ENCODE peak calls at places on chromosomes 12 and 14, in six cellular contexts. One of them, this sample, is unnamed.

GRCh38 chr14:104152686-104153398 is 14.5 kb downstream of the KIF26A start:
- DNase-seq in spleen: no peak
- DNase-seq in dorsolateral prefrontal cortex: no peak
- DNase-seq in Calu3: no peak
- DNase-seq in fibroblast of the aortic adventitia: no peak
- DNase-seq in glutamatergic neuron: no peak
- DNase-seq in this sample: no peak

GRCh38 chr12:3600951-3601350 is 109.9 kb downstream of the PRMT8 start:
- DNase-seq in dorsolateral prefrontal cortex: no peak
- DNase-seq in spleen: peak
- DNase-seq in fibroblast of the aortic adventitia: no peak
- DNase-seq in Calu3: no peak
- DNase-seq in glutamatergic neuron: no peak
- DNase-seq in this sample: no peak

GRCh38 chr14:95480109-95480886 is 36.2 kb downstream of the SYNE3 start:
- DNase-seq in dorsolateral prefrontal cortex: no peak
- DNase-seq in Calu3: no peak
- DNase-seq in fibroblast of the aortic adventitia: peak
- DNase-seq in glutamatergic neuron: no peak
- DNase-seq in spleen: no peak
- DNase-seq in this sample: no peak

GRCh38 chr14:55075628-55076027 is 24.2 kb downstream of the MAPK1IP1L start:
- DNase-seq in Calu3: no peak
- DNase-seq in dorsolateral prefrontal cortex: no peak
- DNase-seq in fibroblast of the aortic adventitia: peak
- DNase-seq in glutamatergic neuron: no peak
- DNase-seq in spleen: no peak
- DNase-seq in this sample: no peak

GRCh38 chr12:57592551-57593165 is 1.7 kb downstream of the PIP4K2C start:
- DNase-seq in spleen: no peak
- DNase-seq in Calu3: no peak
- DNase-seq in glutamatergic neuron: no peak
- DNase-seq in dorsolateral prefrontal cortex: no peak
- DNase-seq in fibroblast of the aortic adventitia: no peak
- DNase-seq in this sample: no peak

GRCh38 chr12:9796916-9797315 is 30.4 kb upstream of the KLRF1 start:
- DNase-seq in spleen: no peak
- DNase-seq in Calu3: no peak
- DNase-seq in fibroblast of the aortic adventitia: no peak
- DNase-seq in dorsolateral prefrontal cortex: no peak
- DNase-seq in glutamatergic neuron: no peak
- DNase-seq in this sample: peak

GRCh38 chr14:23536494-23536893 is 15.1 kb downstream of the ZFHX2 start:
- DNase-seq in glutamatergic neuron: no peak
- DNase-seq in dorsolateral prefrontal cortex: no peak
- DNase-seq in fibroblast of the aortic adventitia: no peak
- DNase-seq in spleen: no peak
- DNase-seq in Calu3: no peak
- DNase-seq in this sample: no peak

GRCh38 chr14:67883717-67884116 is 64.1 kb downstream of the RAD51B start:
- DNase-seq in dorsolateral prefrontal cortex: no peak
- DNase-seq in Calu3: no peak
- DNase-seq in glutamatergic neuron: no peak
- DNase-seq in fibroblast of the aortic adventitia: peak
- DNase-seq in spleen: no peak
- DNase-seq in this sample: no peak

GRCh38 chr14:50790568-50790967 is 40.4 kb downstream of the NIN start:
- DNase-seq in fibroblast of the aortic adventitia: peak
- DNase-seq in spleen: no peak
- DNase-seq in dorsolateral prefrontal cortex: no peak
- DNase-seq in Calu3: no peak
- DNase-seq in glutamatergic neuron: no peak
- DNase-seq in this sample: no peak

GRCh38 chr12:14514946-14515345 is 52.7 kb downstream of the PLBD1 start:
- DNase-seq in Calu3: no peak
- DNase-seq in fibroblast of the aortic adventitia: no peak
- DNase-seq in spleen: no peak
- DNase-seq in glutamatergic neuron: no peak
- DNase-seq in dorsolateral prefrontal cortex: no peak
- DNase-seq in this sample: no peak

GRCh38 chr12:14510574-14510973 is 57.1 kb downstream of the PLBD1 start:
- DNase-seq in Calu3: no peak
- DNase-seq in glutamatergic neuron: no peak
- DNase-seq in dorsolateral prefrontal cortex: no peak
- DNase-seq in spleen: no peak
- DNase-seq in fibroblast of the aortic adventitia: no peak
- DNase-seq in this sample: no peak

GRCh38 chr12:14514154-14514842 is 53.4 kb downstream of the PLBD1 start:
- DNase-seq in Calu3: peak
- DNase-seq in glutamatergic neuron: no peak
- DNase-seq in dorsolateral prefrontal cortex: no peak
- DNase-seq in fibroblast of the aortic adventitia: peak
- DNase-seq in spleen: no peak
- DNase-seq in this sample: peak
- TF ChIP-seq CTCF in Calu3: peak
- TF ChIP-seq CTCF in glutamatergic neuron: no peak
- TF ChIP-seq CTCF in dorsolateral prefrontal cortex: no peak
- TF ChIP-seq CTCF in fibroblast of the aortic adventitia: peak
- TF ChIP-seq CTCF in spleen: peak
- TF ChIP-seq CTCF in this sample: peak

DNA sequence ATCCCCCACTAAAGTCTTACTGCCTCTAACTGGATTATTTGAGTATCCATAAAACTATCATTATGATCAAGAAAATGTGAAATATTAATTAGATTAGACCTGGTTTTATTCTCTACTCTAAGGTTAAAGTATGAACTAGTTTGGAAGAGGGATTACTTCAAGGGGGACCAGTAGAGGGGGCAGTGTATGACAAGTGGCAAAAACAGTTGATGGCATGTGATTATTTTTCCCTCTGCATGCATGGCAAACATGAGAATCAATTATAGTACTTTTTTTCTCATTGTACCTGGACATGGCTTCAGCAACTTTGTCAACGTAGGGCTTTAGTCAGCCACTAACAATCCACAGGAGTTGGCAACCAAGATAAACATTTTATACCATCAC is 145.0 kb upstream of the SLC38A2 start:
- DNase-seq in glutamatergic neuron: no peak
- DNase-seq in spleen: no peak
- DNase-seq in dorsolateral prefrontal cortex: no peak
- DNase-seq in fibroblast of the aortic adventitia: no peak
- DNase-seq in Calu3: no peak
- DNase-seq in this sample: no peak
- TF ChIP-seq CTCF in glutamatergic neuron: no peak
- TF ChIP-seq CTCF in spleen: no peak
- TF ChIP-seq CTCF in dorsolateral prefrontal cortex: no peak
- TF ChIP-seq CTCF in fibroblast of the aortic adventitia: no peak
- TF ChIP-seq CTCF in Calu3: no peak
- TF ChIP-seq CTCF in this sample: no peak

GRCh38 chr12:49388682-49389081 is 21.4 kb downstream of the SPATS2 start:
- DNase-seq in spleen: no peak
- DNase-seq in glutamatergic neuron: no peak
- DNase-seq in fibroblast of the aortic adventitia: no peak
- DNase-seq in Calu3: no peak
- DNase-seq in dorsolateral prefrontal cortex: no peak
- DNase-seq in this sample: no peak

DNA sequence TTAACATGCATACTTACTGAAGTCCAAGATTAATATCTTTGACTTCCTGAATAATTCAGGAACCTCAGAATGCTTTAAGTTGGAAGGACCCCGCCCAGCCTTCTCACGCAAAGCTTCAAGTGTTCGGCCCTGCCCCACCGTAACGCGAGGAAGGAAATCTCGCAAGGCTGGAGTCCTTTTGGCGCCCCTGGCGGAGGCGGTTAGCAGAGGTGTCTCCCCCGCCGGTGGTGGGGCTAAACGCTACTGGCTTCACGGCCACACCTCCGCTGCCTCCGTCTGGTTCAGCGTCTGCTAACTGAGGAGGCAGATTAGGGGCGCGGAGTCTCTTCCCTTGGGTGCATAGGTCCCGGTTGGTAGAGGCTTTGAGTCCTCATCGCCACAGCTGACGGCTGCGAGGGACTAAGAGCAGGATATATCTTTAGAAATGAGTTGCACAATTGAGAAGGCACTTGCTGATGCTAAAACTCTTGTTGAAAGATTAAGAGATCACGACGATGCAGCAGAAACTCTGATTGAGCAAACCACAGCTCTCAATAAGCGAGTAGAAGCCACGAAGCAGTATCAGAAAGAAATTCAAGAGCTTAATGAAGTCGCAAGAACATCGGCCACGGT is 21.9 kb downstream of the SPATS2 start:
- DNase-seq in glutamatergic neuron: peak
- DNase-seq in dorsolateral prefrontal cortex: no peak
- DNase-seq in Calu3: no peak
- DNase-seq in spleen: peak
- DNase-seq in fibroblast of the aortic adventitia: no peak
- DNase-seq in this sample: no peak
- TF ChIP-seq CTCF in glutamatergic neuron: peak
- TF ChIP-seq CTCF in dorsolateral prefrontal cortex: no peak
- TF ChIP-seq CTCF in Calu3: no peak
- TF ChIP-seq CTCF in spleen: peak
- TF ChIP-seq CTCF in fibroblast of the aortic adventitia: no peak
- TF ChIP-seq CTCF in this sample: no peak

DNA sequence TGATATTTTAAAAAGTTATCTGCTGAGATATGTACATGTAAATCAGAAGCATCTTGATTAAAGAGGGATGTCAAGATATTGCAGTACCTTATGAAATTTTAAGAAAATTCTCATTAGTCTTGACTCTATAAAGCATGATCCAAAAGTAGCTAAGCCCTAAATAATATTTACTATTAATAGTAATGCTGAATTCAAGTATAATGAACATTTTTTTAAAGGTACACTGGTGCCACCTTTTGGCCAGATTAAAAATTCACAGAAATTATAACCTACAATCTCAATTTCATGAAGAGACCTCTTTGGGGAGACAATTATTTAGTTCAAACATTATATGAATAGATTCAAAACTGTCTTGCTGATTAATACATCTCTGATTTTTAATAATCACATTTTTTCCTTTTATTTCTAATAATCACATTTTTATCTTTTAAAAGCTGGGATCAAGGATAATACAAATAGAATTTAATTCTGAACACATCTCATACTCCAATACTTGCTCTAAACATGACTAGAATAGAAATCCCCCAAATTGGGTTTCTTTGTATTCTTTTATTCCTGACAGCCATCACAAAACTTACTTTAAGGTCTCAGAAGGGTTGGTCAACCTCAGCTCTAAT is 13.4 kb downstream of the AKAP5 start:
- DNase-seq in dorsolateral prefrontal cortex: no peak
- DNase-seq in spleen: no peak
- DNase-seq in Calu3: peak
- DNase-seq in fibroblast of the aortic adventitia: peak
- DNase-seq in glutamatergic neuron: no peak
- DNase-seq in this sample: peak
- TF ChIP-seq CTCF in dorsolateral prefrontal cortex: peak
- TF ChIP-seq CTCF in spleen: peak
- TF ChIP-seq CTCF in Calu3: peak
- TF ChIP-seq CTCF in fibroblast of the aortic adventitia: peak
- TF ChIP-seq CTCF in glutamatergic neuron: peak
- TF ChIP-seq CTCF in this sample: no peak

GRCh38 chr14:49620182-49621113 is at the start of the genes MGAT2 and RPL36AL:
- DNase-seq in Calu3: peak
- DNase-seq in dorsolateral prefrontal cortex: peak
- DNase-seq in fibroblast of the aortic adventitia: peak
- DNase-seq in glutamatergic neuron: peak
- DNase-seq in spleen: peak
- DNase-seq in this sample: peak
- TF ChIP-seq CTCF in Calu3: no peak
- TF ChIP-seq CTCF in dorsolateral prefrontal cortex: peak
- TF ChIP-seq CTCF in fibroblast of the aortic adventitia: peak
- TF ChIP-seq CTCF in glutamatergic neuron: peak
- TF ChIP-seq CTCF in spleen: peak
- TF ChIP-seq CTCF in this sample: peak

DNA sequence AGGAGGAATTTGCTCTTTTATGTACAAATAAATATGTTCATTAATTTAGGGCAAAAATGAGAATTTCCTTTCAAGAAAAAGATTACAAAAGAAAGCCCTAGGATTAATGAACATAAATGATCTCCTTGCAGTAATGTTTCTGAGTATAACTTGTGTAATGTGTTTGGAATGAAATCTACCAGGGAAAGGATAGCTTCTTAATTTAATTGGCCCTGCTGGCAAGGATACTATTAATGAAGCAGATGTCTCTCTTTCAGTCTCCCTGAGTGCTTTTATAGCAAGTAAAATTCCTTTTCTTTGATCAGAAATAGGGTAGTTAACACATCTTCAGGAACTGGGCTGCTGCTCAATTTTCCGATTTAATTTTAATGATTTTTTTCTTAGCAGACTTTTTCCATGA is 379.4 kb upstream of the PDE3A start:
- DNase-seq in Calu3: no peak
- DNase-seq in spleen: no peak
- DNase-seq in fibroblast of the aortic adventitia: no peak
- DNase-seq in glutamatergic neuron: no peak
- DNase-seq in dorsolateral prefrontal cortex: no peak
- DNase-seq in this sample: no peak
- TF ChIP-seq CTCF in Calu3: no peak
- TF ChIP-seq CTCF in spleen: no peak
- TF ChIP-seq CTCF in fibroblast of the aortic adventitia: no peak
- TF ChIP-seq CTCF in glutamatergic neuron: no peak
- TF ChIP-seq CTCF in dorsolateral prefrontal cortex: no peak
- TF ChIP-seq CTCF in this sample: no peak

GRCh38 chr12:76345569-76345968 is 2.6 kb downstream of the BBS10 start:
- DNase-seq in Calu3: no peak
- DNase-seq in fibroblast of the aortic adventitia: no peak
- DNase-seq in spleen: no peak
- DNase-seq in dorsolateral prefrontal cortex: no peak
- DNase-seq in glutamatergic neuron: no peak
- DNase-seq in this sample: no peak

GRCh38 chr12:76346798-76347420 is 1.3 kb downstream of the BBS10 start:
- DNase-seq in dorsolateral prefrontal cortex: no peak
- DNase-seq in Calu3: peak
- DNase-seq in glutamatergic neuron: no peak
- DNase-seq in spleen: no peak
- DNase-seq in fibroblast of the aortic adventitia: peak
- DNase-seq in this sample: peak

GRCh38 chr12:76346236-76346635 is 2.0 kb downstream of the BBS10 start:
- DNase-seq in dorsolateral prefrontal cortex: no peak
- DNase-seq in glutamatergic neuron: no peak
- DNase-seq in fibroblast of the aortic adventitia: peak
- DNase-seq in spleen: no peak
- DNase-seq in Calu3: no peak
- DNase-seq in this sample: no peak

GRCh38 chr12:76348079-76348901 is at the start of gene BBS10:
- DNase-seq in Calu3: peak
- DNase-seq in dorsolateral prefrontal cortex: peak
- DNase-seq in spleen: peak
- DNase-seq in glutamatergic neuron: peak
- DNase-seq in fibroblast of the aortic adventitia: peak
- DNase-seq in this sample: peak
- TF ChIP-seq CTCF in Calu3: no peak
- TF ChIP-seq CTCF in dorsolateral prefrontal cortex: peak
- TF ChIP-seq CTCF in spleen: peak
- TF ChIP-seq CTCF in glutamatergic neuron: no peak
- TF ChIP-seq CTCF in fibroblast of the aortic adventitia: peak
- TF ChIP-seq CTCF in this sample: peak

This sample was measured in astrocyte of the cerebellum.